ENCODE peak calls at places on chromosomes 7 and 10, in six cellular contexts. One of them, this sample, is unnamed.
A peak's percentile ranks its signal among the peaks of the same experiment; 100 is the strongest.

GRCh38 chr10:95841711-95842498 is 65.9 kb upstream of the CC2D2B start:
- DNase-seq in kidney glomerular epithelial cell: peak; percentile 49
- DNase-seq in AG04449: peak; percentile 9
- DNase-seq in CD4-positive, CD25-positive, alpha-beta regulatory T cell: peak; percentile 86
- DNase-seq in Kasumi-1: peak; percentile 93
- DNase-seq in T-helper 1 cell: peak; percentile 42
- DNase-seq in this sample: no peak

GRCh38 chr7:19023477-19023876 is 94.0 kb downstream of the TWIST1 start:
- DNase-seq in kidney glomerular epithelial cell: no peak
- DNase-seq in AG04449: no peak
- DNase-seq in CD4-positive, CD25-positive, alpha-beta regulatory T cell: no peak
- DNase-seq in Kasumi-1: no peak
- DNase-seq in T-helper 1 cell: no peak
- DNase-seq in this sample: no peak

GRCh38 chr10:132984801-132985545 is 42.6 kb upstream of the CFAP46 start:
- DNase-seq in kidney glomerular epithelial cell: no peak
- DNase-seq in AG04449: no peak
- DNase-seq in CD4-positive, CD25-positive, alpha-beta regulatory T cell: no peak
- DNase-seq in Kasumi-1: no peak
- DNase-seq in T-helper 1 cell: no peak
- DNase-seq in this sample: no peak

GRCh38 chr10:103980246-103980906 is 13.4 kb downstream of the SLK start:
- DNase-seq in kidney glomerular epithelial cell: no peak
- DNase-seq in AG04449: no peak
- DNase-seq in CD4-positive, CD25-positive, alpha-beta regulatory T cell: no peak
- DNase-seq in Kasumi-1: peak; percentile 72
- DNase-seq in T-helper 1 cell: no peak
- DNase-seq in this sample: no peak

GRCh38 chr7:46352335-46352954 is 431.4 kb upstream of the IGFBP3 start:
- DNase-seq in kidney glomerular epithelial cell: peak; percentile 70
- DNase-seq in AG04449: no peak
- DNase-seq in CD4-positive, CD25-positive, alpha-beta regulatory T cell: peak; percentile 3
- DNase-seq in Kasumi-1: peak; percentile 27
- DNase-seq in T-helper 1 cell: no peak
- DNase-seq in this sample: peak; percentile 28

GRCh38 chr10:116809528-116810500 is 39.5 kb upstream of the ENO4 start:
- DNase-seq in kidney glomerular epithelial cell: no peak
- DNase-seq in AG04449: no peak
- DNase-seq in CD4-positive, CD25-positive, alpha-beta regulatory T cell: no peak
- DNase-seq in Kasumi-1: no peak
- DNase-seq in T-helper 1 cell: no peak
- DNase-seq in this sample: peak; percentile 4

GRCh38 chr10:50579491-50580259 is 44.1 kb downstream of the SGMS1 start:
- DNase-seq in kidney glomerular epithelial cell: no peak
- DNase-seq in AG04449: no peak
- DNase-seq in CD4-positive, CD25-positive, alpha-beta regulatory T cell: no peak
- DNase-seq in Kasumi-1: no peak
- DNase-seq in T-helper 1 cell: no peak
- DNase-seq in this sample: no peak

GRCh38 chr7:102152672-102153585 is 133.7 kb upstream of the SH2B2 start:
- DNase-seq in kidney glomerular epithelial cell: peak; percentile 49
- DNase-seq in AG04449: no peak
- DNase-seq in CD4-positive, CD25-positive, alpha-beta regulatory T cell: no peak
- DNase-seq in Kasumi-1: no peak
- DNase-seq in T-helper 1 cell: no peak
- DNase-seq in this sample: peak; percentile 97

GRCh38 chr10:90199098-90199497 is 497.7 kb downstream of the KIF20B start:
- DNase-seq in kidney glomerular epithelial cell: no peak
- DNase-seq in AG04449: no peak
- DNase-seq in CD4-positive, CD25-positive, alpha-beta regulatory T cell: no peak
- DNase-seq in Kasumi-1: no peak
- DNase-seq in T-helper 1 cell: no peak
- DNase-seq in this sample: no peak

GRCh38 chr7:116571037-116571436 is 46.2 kb downstream of the CAV1 start:
- DNase-seq in kidney glomerular epithelial cell: peak; percentile 21
- DNase-seq in AG04449: no peak
- DNase-seq in CD4-positive, CD25-positive, alpha-beta regulatory T cell: no peak
- DNase-seq in Kasumi-1: no peak
- DNase-seq in T-helper 1 cell: no peak
- DNase-seq in this sample: peak; percentile 83

GRCh38 chr7:96085953-96086352 is 235.9 kb downstream of the SLC25A13 start:
- DNase-seq in kidney glomerular epithelial cell: no peak
- DNase-seq in AG04449: no peak
- DNase-seq in CD4-positive, CD25-positive, alpha-beta regulatory T cell: no peak
- DNase-seq in Kasumi-1: no peak
- DNase-seq in T-helper 1 cell: no peak
- DNase-seq in this sample: no peak

GRCh38 chr10:48604408-48605263 is at the start of gene ARHGAP22:
- DNase-seq in kidney glomerular epithelial cell: peak; percentile 13
- DNase-seq in AG04449: no peak
- DNase-seq in CD4-positive, CD25-positive, alpha-beta regulatory T cell: no peak
- DNase-seq in Kasumi-1: no peak
- DNase-seq in T-helper 1 cell: no peak
- DNase-seq in this sample: no peak

GRCh38 chr7:108028111-108028510 is 25.1 kb upstream of the LAMB1 start:
- DNase-seq in kidney glomerular epithelial cell: no peak
- DNase-seq in AG04449: no peak
- DNase-seq in CD4-positive, CD25-positive, alpha-beta regulatory T cell: no peak
- DNase-seq in Kasumi-1: no peak
- DNase-seq in T-helper 1 cell: no peak
- DNase-seq in this sample: no peak

GRCh38 chr7:29190349-29191045 is 4.1 kb upstream of the CHN2 start:
- DNase-seq in kidney glomerular epithelial cell: no peak
- DNase-seq in AG04449: no peak
- DNase-seq in CD4-positive, CD25-positive, alpha-beta regulatory T cell: no peak
- DNase-seq in Kasumi-1: no peak
- DNase-seq in T-helper 1 cell: no peak
- DNase-seq in this sample: no peak

GRCh38 chr10:82932426-82932825 is 1057.4 kb downstream of the NRG3 start:
- DNase-seq in kidney glomerular epithelial cell: no peak
- DNase-seq in AG04449: no peak
- DNase-seq in CD4-positive, CD25-positive, alpha-beta regulatory T cell: no peak
- DNase-seq in Kasumi-1: no peak
- DNase-seq in T-helper 1 cell: no peak
- DNase-seq in this sample: no peak

GRCh38 chr7:97107192-97107800 is 10.2 kb upstream of the SDHAF3 start:
- DNase-seq in kidney glomerular epithelial cell: no peak
- DNase-seq in AG04449: no peak
- DNase-seq in CD4-positive, CD25-positive, alpha-beta regulatory T cell: no peak
- DNase-seq in Kasumi-1: no peak
- DNase-seq in T-helper 1 cell: no peak
- DNase-seq in this sample: peak; percentile 9

GRCh38 chr7:40717242-40717641 is 582.4 kb downstream of the SUGCT start:
- DNase-seq in kidney glomerular epithelial cell: peak; percentile 37
- DNase-seq in AG04449: no peak
- DNase-seq in CD4-positive, CD25-positive, alpha-beta regulatory T cell: peak; percentile 78
- DNase-seq in Kasumi-1: no peak
- DNase-seq in T-helper 1 cell: peak; percentile 9
- DNase-seq in this sample: peak; percentile 93

GRCh38 chr10:62177111-62177510 is 91.5 kb downstream of the RTKN2 start:
- DNase-seq in kidney glomerular epithelial cell: no peak
- DNase-seq in AG04449: no peak
- DNase-seq in CD4-positive, CD25-positive, alpha-beta regulatory T cell: no peak
- DNase-seq in Kasumi-1: no peak
- DNase-seq in T-helper 1 cell: no peak
- DNase-seq in this sample: no peak

GRCh38 chr10:79070611-79071534 is 2.1 kb downstream of the ZMIZ1 start:
- DNase-seq in kidney glomerular epithelial cell: peak; percentile 40
- DNase-seq in AG04449: no peak
- DNase-seq in CD4-positive, CD25-positive, alpha-beta regulatory T cell: peak; percentile 39
- DNase-seq in Kasumi-1: peak; percentile 73
- DNase-seq in T-helper 1 cell: peak; percentile 24
- DNase-seq in this sample: peak; percentile 61

GRCh38 chr10:6148251-6148691 is 54.5 kb upstream of the PFKFB3 start:
- DNase-seq in kidney glomerular epithelial cell: no peak
- DNase-seq in AG04449: no peak
- DNase-seq in CD4-positive, CD25-positive, alpha-beta regulatory T cell: no peak
- DNase-seq in Kasumi-1: peak; percentile 97
- DNase-seq in T-helper 1 cell: no peak
- DNase-seq in this sample: no peak

GRCh38 chr7:131431289-131431688 is 103.6 kb downstream of the MKLN1 start:
- DNase-seq in kidney glomerular epithelial cell: no peak
- DNase-seq in AG04449: no peak
- DNase-seq in CD4-positive, CD25-positive, alpha-beta regulatory T cell: no peak
- DNase-seq in Kasumi-1: no peak
- DNase-seq in T-helper 1 cell: no peak
- DNase-seq in this sample: peak; percentile 92

GRCh38 chr10:124175701-124176100 is 82.3 kb upstream of the CHST15 start:
- DNase-seq in kidney glomerular epithelial cell: no peak
- DNase-seq in AG04449: no peak
- DNase-seq in CD4-positive, CD25-positive, alpha-beta regulatory T cell: no peak
- DNase-seq in Kasumi-1: no peak
- DNase-seq in T-helper 1 cell: no peak
- DNase-seq in this sample: no peak

GRCh38 chr7:118918556-118918955 is 694.1 kb downstream of the ANKRD7 start:
- DNase-seq in kidney glomerular epithelial cell: peak; percentile 25
- DNase-seq in AG04449: no peak
- DNase-seq in CD4-positive, CD25-positive, alpha-beta regulatory T cell: no peak
- DNase-seq in Kasumi-1: peak; percentile 40
- DNase-seq in T-helper 1 cell: no peak
- DNase-seq in this sample: peak; percentile 35

GRCh38 chr10:44932338-44933116 is 21.4 kb downstream of the TMEM72 start:
- DNase-seq in kidney glomerular epithelial cell: peak; percentile 73
- DNase-seq in AG04449: peak; percentile 12
- DNase-seq in CD4-positive, CD25-positive, alpha-beta regulatory T cell: peak; percentile 80
- DNase-seq in Kasumi-1: peak; percentile 81
- DNase-seq in T-helper 1 cell: peak; percentile 76
- DNase-seq in this sample: peak; percentile 46

GRCh38 chr7:13778967-13779366 is 210.5 kb downstream of the ETV1 start:
- DNase-seq in kidney glomerular epithelial cell: no peak
- DNase-seq in AG04449: no peak
- DNase-seq in CD4-positive, CD25-positive, alpha-beta regulatory T cell: no peak
- DNase-seq in Kasumi-1: no peak
- DNase-seq in T-helper 1 cell: peak; percentile 8
- DNase-seq in this sample: no peak

GRCh38 chr7:155631155-155631554 is 13.3 kb upstream of the RBM33 start:
- DNase-seq in kidney glomerular epithelial cell: no peak
- DNase-seq in AG04449: no peak
- DNase-seq in CD4-positive, CD25-positive, alpha-beta regulatory T cell: no peak
- DNase-seq in Kasumi-1: no peak
- DNase-seq in T-helper 1 cell: no peak
- DNase-seq in this sample: no peak

GRCh38 chr10:4354382-4354812 is 471.6 kb upstream of the AKR1E2 start:
- DNase-seq in kidney glomerular epithelial cell: peak; percentile 83
- DNase-seq in AG04449: no peak
- DNase-seq in CD4-positive, CD25-positive, alpha-beta regulatory T cell: no peak
- DNase-seq in Kasumi-1: no peak
- DNase-seq in T-helper 1 cell: no peak
- DNase-seq in this sample: peak; percentile 98

GRCh38 chr10:38093816-38094157 is 350 bp upstream of the ZNF37A start:
- DNase-seq in kidney glomerular epithelial cell: no peak
- DNase-seq in AG04449: no peak
- DNase-seq in CD4-positive, CD25-positive, alpha-beta regulatory T cell: no peak
- DNase-seq in Kasumi-1: no peak
- DNase-seq in T-helper 1 cell: no peak
- DNase-seq in this sample: no peak

GRCh38 chr10:131838921-131839320 is 61.9 kb upstream of the PPP2R2D start:
- DNase-seq in kidney glomerular epithelial cell: no peak
- DNase-seq in AG04449: no peak
- DNase-seq in CD4-positive, CD25-positive, alpha-beta regulatory T cell: no peak
- DNase-seq in Kasumi-1: no peak
- DNase-seq in T-helper 1 cell: no peak
- DNase-seq in this sample: no peak

GRCh38 chr10:128568979-128569378 is 442.8 kb upstream of the MKI67 start:
- DNase-seq in kidney glomerular epithelial cell: no peak
- DNase-seq in AG04449: no peak
- DNase-seq in CD4-positive, CD25-positive, alpha-beta regulatory T cell: no peak
- DNase-seq in Kasumi-1: no peak
- DNase-seq in T-helper 1 cell: no peak
- DNase-seq in this sample: no peak

GRCh38 chr10:125149278-125150047 is 10.9 kb downstream of the CTBP2 start:
- DNase-seq in kidney glomerular epithelial cell: peak; percentile 78
- DNase-seq in AG04449: peak; percentile 47
- DNase-seq in CD4-positive, CD25-positive, alpha-beta regulatory T cell: no peak
- DNase-seq in Kasumi-1: peak; percentile 59
- DNase-seq in T-helper 1 cell: no peak
- DNase-seq in this sample: peak; percentile 43

GRCh38 chr10:33216661-33217427 is 117.6 kb downstream of the NRP1 start:
- DNase-seq in kidney glomerular epithelial cell: peak; percentile 57
- DNase-seq in AG04449: no peak
- DNase-seq in CD4-positive, CD25-positive, alpha-beta regulatory T cell: no peak
- DNase-seq in Kasumi-1: no peak
- DNase-seq in T-helper 1 cell: no peak
- DNase-seq in this sample: peak; percentile 91

GRCh38 chr10:3239920-3240909 is 67.6 kb upstream of the PITRM1 start:
- DNase-seq in kidney glomerular epithelial cell: no peak
- DNase-seq in AG04449: no peak
- DNase-seq in CD4-positive, CD25-positive, alpha-beta regulatory T cell: no peak
- DNase-seq in Kasumi-1: no peak
- DNase-seq in T-helper 1 cell: no peak
- DNase-seq in this sample: no peak

GRCh38 chr10:112208981-112209380 is 25.4 kb upstream of the GPAM start:
- DNase-seq in kidney glomerular epithelial cell: no peak
- DNase-seq in AG04449: no peak
- DNase-seq in CD4-positive, CD25-positive, alpha-beta regulatory T cell: no peak
- DNase-seq in Kasumi-1: no peak
- DNase-seq in T-helper 1 cell: no peak
- DNase-seq in this sample: no peak